ENCODE peak calls at places on chromosomes 5 and 9, in eight cellular contexts. Z is GOT3, K is GM04504, X is epithelial cell of esophagus, H is GM13976, D is kidney, Y is AG09319, A is NCI-H2107. F is an unnamed sample.

GRCh38 chr5:59332236-59332973 is 561.1 kb downstream of the PDE4D start:
- DNase-seq in Z (no peak), K (no peak), X (no peak), H (no peak), D (no peak), Y (no peak), A (no peak), F (no peak)

GRCh38 chr9:100739208-100739607 is 161.3 kb downstream of the CAVIN4 start:
- DNase-seq in Z (no peak), K (no peak), X (peak; percentile 38), H (no peak), D (no peak), Y (no peak), A (no peak), F (peak; percentile 10)

GRCh38 chr5:56761486-56761885 is 53.9 kb upstream of the MAP3K1 start:
- DNase-seq in Z (no peak), K (no peak), X (no peak), H (no peak), D (no peak), Y (no peak), A (no peak), F (no peak)

GRCh38 chr5:117054141-117054540 is 479.5 kb upstream of the SEMA6A start:
- DNase-seq in Z (no peak), K (no peak), X (no peak), H (no peak), D (no peak), Y (no peak), A (no peak), F (no peak)

GRCh38 chr9:77016111-77016525 is 3.3 kb upstream of the FOXB2 start:
- DNase-seq in Z (no peak), K (no peak), X (no peak), H (no peak), D (no peak), Y (no peak), A (no peak), F (no peak)

GRCh38 chr5:135322744-135323143 is 76.3 kb downstream of the MACROH2A1 start:
- DNase-seq in Z (no peak), K (no peak), X (no peak), H (no peak), D (no peak), Y (no peak), A (no peak), F (no peak)

GRCh38 chr9:70668751-70669150 is 254.3 kb upstream of the KLF9 start:
- DNase-seq in Z (no peak), K (peak; percentile 7), X (peak; percentile 64), H (no peak), D (no peak), Y (no peak), A (no peak), F (peak; percentile 39)

GRCh38 chr5:132385321-132386105 is 16.0 kb downstream of the SLC22A5 start:
- DNase-seq in Z (peak; percentile 27), K (peak; percentile 47), X (peak; percentile 56), H (peak; percentile 74), D (no peak), Y (no peak), A (peak; percentile 16), F (peak; percentile 81)

GRCh38 chr9:111525056-111525977 is at the start of gene ZNF483:
- DNase-seq in Z (peak; percentile 3), K (peak; percentile 41), X (peak; percentile 84), H (peak; percentile 67), D (peak; percentile 88), Y (peak; percentile 25), A (peak; percentile 72), F (peak; percentile 84)

GRCh38 chr9:76049341-76049740 is 158.9 kb downstream of the PCSK5 start:
- DNase-seq in Z (no peak), K (no peak), X (no peak), H (no peak), D (no peak), Y (no peak), A (no peak), F (no peak)

GRCh38 chr9:3239240-3239639 is 286.6 kb downstream of the RFX3 start:
- DNase-seq in Z (no peak), K (no peak), X (no peak), H (no peak), D (no peak), Y (no peak), A (no peak), F (no peak)

GRCh38 chr5:969421-969839 is 39.2 kb upstream of the NKD2 start:
- DNase-seq in Z (no peak), K (no peak), X (no peak), H (no peak), D (no peak), Y (no peak), A (no peak), F (no peak)

GRCh38 chr9:135338546-135338945 is 141.0 kb upstream of the PPP1R26 start:
- DNase-seq in Z (no peak), K (no peak), X (no peak), H (no peak), D (peak; percentile 63), Y (no peak), A (no peak), F (no peak)

GRCh38 chr5:171415115-171415730 is 4.2 kb upstream of the FGF18 start:
- DNase-seq in Z (no peak), K (no peak), X (peak; percentile 27), H (no peak), D (no peak), Y (peak; percentile 30), A (no peak), F (peak; percentile 65)

GRCh38 chr5:80283360-80283759 is 27.5 kb upstream of the SERINC5 start:
- DNase-seq in Z (no peak), K (no peak), X (no peak), H (no peak), D (no peak), Y (no peak), A (no peak), F (no peak)

GRCh38 chr5:135236187-135236835 is 162.7 kb downstream of the MACROH2A1 start:
- DNase-seq in Z (no peak), K (no peak), X (no peak), H (no peak), D (peak; percentile 25), Y (no peak), A (no peak), F (no peak)

GRCh38 chr5:89120719-89121118 is 237.7 kb upstream of the MEF2C start:
- DNase-seq in Z (no peak), K (no peak), X (peak; percentile 83), H (no peak), D (no peak), Y (no peak), A (no peak), F (peak; percentile 36)

GRCh38 chr5:56011835-56012234 is 17.1 kb upstream of the IL6ST start:
- DNase-seq in Z (no peak), K (peak; percentile 74), X (peak; percentile 83), H (no peak), D (no peak), Y (peak; percentile 80), A (no peak), F (peak; percentile 35)

GRCh38 chr5:178320281-178320855 is 87.8 kb upstream of the PHYKPL start:
- DNase-seq in Z (no peak), K (no peak), X (no peak), H (no peak), D (peak; percentile 75), Y (no peak), A (no peak), F (no peak)

GRCh38 chr5:67092447-67093023 is 104.1 kb downstream of the CD180 start:
- DNase-seq in Z (no peak), K (no peak), X (peak; percentile 71), H (no peak), D (no peak), Y (no peak), A (no peak), F (no peak)

GRCh38 chr9:33106827-33107621 is 30.6 kb upstream of the SMU1 start:
- DNase-seq in Z (no peak), K (peak; percentile 83), X (peak; percentile 73), H (no peak), D (no peak), Y (peak; percentile 66), A (no peak), F (peak; percentile 51)

GRCh38 chr5:84764227-84764626 is 379.5 kb upstream of the EDIL3 start:
- DNase-seq in Z (no peak), K (no peak), X (no peak), H (no peak), D (no peak), Y (no peak), A (no peak), F (no peak)

GRCh38 chr5:81779935-81780266 is 29.0 kb upstream of the SSBP2 start:
- DNase-seq in Z (no peak), K (no peak), X (no peak), H (no peak), D (no peak), Y (no peak), A (no peak), F (no peak)

GRCh38 chr5:122313001-122313402 is 965 bp downstream of the SNCAIP start:
- DNase-seq in Z (no peak), K (no peak), X (peak; percentile 20), H (peak; percentile 10), D (peak; percentile 58), Y (no peak), A (no peak), F (peak; percentile 45)

GRCh38 chr9:12908910-12909309 is 134.1 kb downstream of the LURAP1L start:
- DNase-seq in Z (no peak), K (no peak), X (peak; percentile 44), H (no peak), D (no peak), Y (no peak), A (no peak), F (no peak)

GRCh38 chr5:102857090-102857818 is 102.1 kb downstream of the PAM start:
- DNase-seq in Z (no peak), K (peak; percentile 89), X (no peak), H (no peak), D (no peak), Y (no peak), A (no peak), F (no peak)

GRCh38 chr5:10601246-10602030 is 37.6 kb downstream of the ANKRD33B start:
- DNase-seq in Z (no peak), K (peak; percentile 75), X (peak; percentile 97), H (no peak), D (peak; percentile 95), Y (peak; percentile 93), A (peak; percentile 92), F (peak; percentile 99)

GRCh38 chr5:164563370-164563769 is 1058.0 kb downstream of the MAT2B start:
- DNase-seq in Z (no peak), K (no peak), X (no peak), H (no peak), D (no peak), Y (no peak), A (no peak), F (no peak)

F was measured in MCF 10A.